ENCODE peak calls at places on chromosome 13, in eight cellular contexts. One of them, this sample, is unnamed.

GRCh38 chr13:49444517-49445395 is 682 bp downstream of the SETDB2 start:
- DNase-seq in NCI-H1092 treated with DMSO at 0.1 percent for 48 hours: no peak
- DNase-seq in naive thymus-derived CD8-positive, alpha-beta T cell: no peak
- DNase-seq in fibroblast of mammary gland: peak
- DNase-seq in neural crest cell: no peak
- DNase-seq in activated CD4-positive, CD25-positive, alpha-beta regulatory T cell: no peak
- DNase-seq in GOT3: no peak
- DNase-seq in T follicular helper cell: peak
- DNase-seq in this sample: no peak

GRCh38 chr13:101452519-101453485 is at the start of gene ITGBL1:
- DNase-seq in GOT3: no peak
- DNase-seq in T follicular helper cell: no peak
- DNase-seq in neural crest cell: no peak
- DNase-seq in activated CD4-positive, CD25-positive, alpha-beta regulatory T cell: no peak
- DNase-seq in NCI-H1092 treated with DMSO at 0.1 percent for 48 hours: no peak
- DNase-seq in naive thymus-derived CD8-positive, alpha-beta T cell: no peak
- DNase-seq in fibroblast of mammary gland: peak
- DNase-seq in this sample: no peak

GRCh38 chr13:51096131-51096530 is 14.9 kb downstream of the C13orf42 start:
- DNase-seq in naive thymus-derived CD8-positive, alpha-beta T cell: no peak
- DNase-seq in T follicular helper cell: no peak
- DNase-seq in activated CD4-positive, CD25-positive, alpha-beta regulatory T cell: no peak
- DNase-seq in GOT3: no peak
- DNase-seq in NCI-H1092 treated with DMSO at 0.1 percent for 48 hours: no peak
- DNase-seq in neural crest cell: no peak
- DNase-seq in fibroblast of mammary gland: no peak
- DNase-seq in this sample: no peak

GRCh38 chr13:98890186-98890585 is 87.7 kb downstream of the DOCK9 start:
- DNase-seq in NCI-H1092 treated with DMSO at 0.1 percent for 48 hours: no peak
- DNase-seq in T follicular helper cell: no peak
- DNase-seq in neural crest cell: no peak
- DNase-seq in naive thymus-derived CD8-positive, alpha-beta T cell: no peak
- DNase-seq in GOT3: peak
- DNase-seq in fibroblast of mammary gland: peak
- DNase-seq in activated CD4-positive, CD25-positive, alpha-beta regulatory T cell: no peak
- DNase-seq in this sample: no peak

GRCh38 chr13:91771229-91771628 is 372.8 kb downstream of the GPC5 start:
- DNase-seq in fibroblast of mammary gland: no peak
- DNase-seq in neural crest cell: no peak
- DNase-seq in naive thymus-derived CD8-positive, alpha-beta T cell: no peak
- DNase-seq in T follicular helper cell: no peak
- DNase-seq in activated CD4-positive, CD25-positive, alpha-beta regulatory T cell: no peak
- DNase-seq in NCI-H1092 treated with DMSO at 0.1 percent for 48 hours: no peak
- DNase-seq in GOT3: no peak
- DNase-seq in this sample: no peak

GRCh38 chr13:110158201-110158600 is 148.8 kb downstream of the COL4A1 start:
- DNase-seq in fibroblast of mammary gland: no peak
- DNase-seq in NCI-H1092 treated with DMSO at 0.1 percent for 48 hours: no peak
- DNase-seq in neural crest cell: no peak
- DNase-seq in T follicular helper cell: no peak
- DNase-seq in activated CD4-positive, CD25-positive, alpha-beta regulatory T cell: no peak
- DNase-seq in GOT3: no peak
- DNase-seq in naive thymus-derived CD8-positive, alpha-beta T cell: no peak
- DNase-seq in this sample: no peak

GRCh38 chr13:45242070-45242469 is 41.2 kb upstream of the KCTD4 start:
- DNase-seq in T follicular helper cell: no peak
- DNase-seq in neural crest cell: no peak
- DNase-seq in GOT3: no peak
- DNase-seq in fibroblast of mammary gland: peak
- DNase-seq in activated CD4-positive, CD25-positive, alpha-beta regulatory T cell: no peak
- DNase-seq in naive thymus-derived CD8-positive, alpha-beta T cell: no peak
- DNase-seq in NCI-H1092 treated with DMSO at 0.1 percent for 48 hours: peak
- DNase-seq in this sample: no peak

GRCh38 chr13:21061077-21061945 is at the start of gene LATS2:
- DNase-seq in activated CD4-positive, CD25-positive, alpha-beta regulatory T cell: no peak
- DNase-seq in naive thymus-derived CD8-positive, alpha-beta T cell: peak
- DNase-seq in neural crest cell: peak
- DNase-seq in NCI-H1092 treated with DMSO at 0.1 percent for 48 hours: no peak
- DNase-seq in fibroblast of mammary gland: peak
- DNase-seq in GOT3: peak
- DNase-seq in T follicular helper cell: no peak
- DNase-seq in this sample: no peak

GRCh38 chr13:43326100-43326499 is 302.7 kb downstream of the DNAJC15 start:
- DNase-seq in neural crest cell: no peak
- DNase-seq in T follicular helper cell: no peak
- DNase-seq in fibroblast of mammary gland: no peak
- DNase-seq in activated CD4-positive, CD25-positive, alpha-beta regulatory T cell: no peak
- DNase-seq in naive thymus-derived CD8-positive, alpha-beta T cell: no peak
- DNase-seq in GOT3: no peak
- DNase-seq in NCI-H1092 treated with DMSO at 0.1 percent for 48 hours: no peak
- DNase-seq in this sample: no peak

GRCh38 chr13:86830046-86830445 is 841.1 kb upstream of the SLITRK5 start:
- DNase-seq in neural crest cell: no peak
- DNase-seq in T follicular helper cell: no peak
- DNase-seq in activated CD4-positive, CD25-positive, alpha-beta regulatory T cell: no peak
- DNase-seq in NCI-H1092 treated with DMSO at 0.1 percent for 48 hours: no peak
- DNase-seq in fibroblast of mammary gland: no peak
- DNase-seq in naive thymus-derived CD8-positive, alpha-beta T cell: no peak
- DNase-seq in GOT3: no peak
- DNase-seq in this sample: no peak

GRCh38 chr13:30126903-30127428 is 180.4 kb downstream of the KATNAL1 start:
- DNase-seq in T follicular helper cell: no peak
- DNase-seq in NCI-H1092 treated with DMSO at 0.1 percent for 48 hours: no peak
- DNase-seq in activated CD4-positive, CD25-positive, alpha-beta regulatory T cell: no peak
- DNase-seq in GOT3: no peak
- DNase-seq in fibroblast of mammary gland: peak
- DNase-seq in naive thymus-derived CD8-positive, alpha-beta T cell: no peak
- DNase-seq in neural crest cell: no peak
- DNase-seq in this sample: no peak

GRCh38 chr13:47087841-47088240 is 191.0 kb upstream of the HTR2A start:
- DNase-seq in activated CD4-positive, CD25-positive, alpha-beta regulatory T cell: no peak
- DNase-seq in GOT3: no peak
- DNase-seq in naive thymus-derived CD8-positive, alpha-beta T cell: no peak
- DNase-seq in T follicular helper cell: no peak
- DNase-seq in fibroblast of mammary gland: peak
- DNase-seq in NCI-H1092 treated with DMSO at 0.1 percent for 48 hours: no peak
- DNase-seq in neural crest cell: no peak
- DNase-seq in this sample: no peak

GRCh38 chr13:42656136-42656535 is 82.2 kb downstream of the TNFSF11 start:
- DNase-seq in neural crest cell: no peak
- DNase-seq in T follicular helper cell: no peak
- DNase-seq in naive thymus-derived CD8-positive, alpha-beta T cell: no peak
- DNase-seq in activated CD4-positive, CD25-positive, alpha-beta regulatory T cell: no peak
- DNase-seq in GOT3: no peak
- DNase-seq in NCI-H1092 treated with DMSO at 0.1 percent for 48 hours: no peak
- DNase-seq in fibroblast of mammary gland: no peak
- DNase-seq in this sample: no peak

GRCh38 chr13:82900453-82900852 is 981.8 kb downstream of the SLITRK1 start:
- DNase-seq in NCI-H1092 treated with DMSO at 0.1 percent for 48 hours: no peak
- DNase-seq in GOT3: no peak
- DNase-seq in activated CD4-positive, CD25-positive, alpha-beta regulatory T cell: no peak
- DNase-seq in fibroblast of mammary gland: no peak
- DNase-seq in naive thymus-derived CD8-positive, alpha-beta T cell: no peak
- DNase-seq in T follicular helper cell: no peak
- DNase-seq in neural crest cell: no peak
- DNase-seq in this sample: no peak

GRCh38 chr13:31073859-31074718 is 87.6 kb downstream of the HSPH1 start:
- DNase-seq in NCI-H1092 treated with DMSO at 0.1 percent for 48 hours: no peak
- DNase-seq in fibroblast of mammary gland: peak
- DNase-seq in naive thymus-derived CD8-positive, alpha-beta T cell: no peak
- DNase-seq in activated CD4-positive, CD25-positive, alpha-beta regulatory T cell: peak
- DNase-seq in T follicular helper cell: no peak
- DNase-seq in GOT3: no peak
- DNase-seq in neural crest cell: no peak
- DNase-seq in this sample: no peak

GRCh38 chr13:64239372-64239771 is 2823.7 kb upstream of the PCDH20 start:
- DNase-seq in activated CD4-positive, CD25-positive, alpha-beta regulatory T cell: no peak
- DNase-seq in neural crest cell: no peak
- DNase-seq in fibroblast of mammary gland: peak
- DNase-seq in NCI-H1092 treated with DMSO at 0.1 percent for 48 hours: no peak
- DNase-seq in T follicular helper cell: no peak
- DNase-seq in naive thymus-derived CD8-positive, alpha-beta T cell: no peak
- DNase-seq in GOT3: no peak
- DNase-seq in this sample: no peak

GRCh38 chr13:94454906-94455305 is 24.6 kb downstream of the DCT start:
- DNase-seq in naive thymus-derived CD8-positive, alpha-beta T cell: no peak
- DNase-seq in fibroblast of mammary gland: peak
- DNase-seq in neural crest cell: no peak
- DNase-seq in T follicular helper cell: no peak
- DNase-seq in NCI-H1092 treated with DMSO at 0.1 percent for 48 hours: no peak
- DNase-seq in activated CD4-positive, CD25-positive, alpha-beta regulatory T cell: no peak
- DNase-seq in GOT3: no peak
- DNase-seq in this sample: no peak

GRCh38 chr13:43368003-43368402 is 344.6 kb downstream of the DNAJC15 start:
- DNase-seq in activated CD4-positive, CD25-positive, alpha-beta regulatory T cell: no peak
- DNase-seq in fibroblast of mammary gland: peak
- DNase-seq in T follicular helper cell: no peak
- DNase-seq in GOT3: no peak
- DNase-seq in naive thymus-derived CD8-positive, alpha-beta T cell: no peak
- DNase-seq in NCI-H1092 treated with DMSO at 0.1 percent for 48 hours: no peak
- DNase-seq in neural crest cell: no peak
- DNase-seq in this sample: no peak

GRCh38 chr13:39888865-39889810 is 233.7 kb downstream of the COG6 start:
- DNase-seq in activated CD4-positive, CD25-positive, alpha-beta regulatory T cell: no peak
- DNase-seq in GOT3: no peak
- DNase-seq in naive thymus-derived CD8-positive, alpha-beta T cell: no peak
- DNase-seq in NCI-H1092 treated with DMSO at 0.1 percent for 48 hours: no peak
- DNase-seq in T follicular helper cell: no peak
- DNase-seq in fibroblast of mammary gland: peak
- DNase-seq in neural crest cell: no peak
- DNase-seq in this sample: no peak

GRCh38 chr13:50419466-50419865 is 404.2 kb downstream of the KCNRG start:
- DNase-seq in NCI-H1092 treated with DMSO at 0.1 percent for 48 hours: no peak
- DNase-seq in GOT3: no peak
- DNase-seq in T follicular helper cell: no peak
- DNase-seq in naive thymus-derived CD8-positive, alpha-beta T cell: no peak
- DNase-seq in activated CD4-positive, CD25-positive, alpha-beta regulatory T cell: no peak
- DNase-seq in neural crest cell: no peak
- DNase-seq in fibroblast of mammary gland: no peak
- DNase-seq in this sample: no peak

GRCh38 chr13:31172535-31172934 is 10.8 kb upstream of the HSPH1 start:
- DNase-seq in naive thymus-derived CD8-positive, alpha-beta T cell: no peak
- DNase-seq in NCI-H1092 treated with DMSO at 0.1 percent for 48 hours: no peak
- DNase-seq in neural crest cell: no peak
- DNase-seq in T follicular helper cell: no peak
- DNase-seq in fibroblast of mammary gland: peak
- DNase-seq in GOT3: no peak
- DNase-seq in activated CD4-positive, CD25-positive, alpha-beta regulatory T cell: no peak
- DNase-seq in this sample: no peak

GRCh38 chr13:47539317-47539716 is 461.8 kb downstream of the SUCLA2 start:
- DNase-seq in fibroblast of mammary gland: no peak
- DNase-seq in naive thymus-derived CD8-positive, alpha-beta T cell: no peak
- DNase-seq in GOT3: no peak
- DNase-seq in neural crest cell: no peak
- DNase-seq in NCI-H1092 treated with DMSO at 0.1 percent for 48 hours: no peak
- DNase-seq in activated CD4-positive, CD25-positive, alpha-beta regulatory T cell: no peak
- DNase-seq in T follicular helper cell: no peak
- DNase-seq in this sample: no peak

GRCh38 chr13:53191091-53191490 is 162.5 kb downstream of the OLFM4 start:
- DNase-seq in neural crest cell: no peak
- DNase-seq in NCI-H1092 treated with DMSO at 0.1 percent for 48 hours: no peak
- DNase-seq in naive thymus-derived CD8-positive, alpha-beta T cell: no peak
- DNase-seq in fibroblast of mammary gland: peak
- DNase-seq in GOT3: no peak
- DNase-seq in T follicular helper cell: no peak
- DNase-seq in activated CD4-positive, CD25-positive, alpha-beta regulatory T cell: no peak
- DNase-seq in this sample: no peak

GRCh38 chr13:106569233-106570095 is 1.5 kb upstream of the ARGLU1 start:
- DNase-seq in activated CD4-positive, CD25-positive, alpha-beta regulatory T cell: no peak
- DNase-seq in T follicular helper cell: no peak
- DNase-seq in GOT3: no peak
- DNase-seq in NCI-H1092 treated with DMSO at 0.1 percent for 48 hours: no peak
- DNase-seq in neural crest cell: no peak
- DNase-seq in fibroblast of mammary gland: no peak
- DNase-seq in naive thymus-derived CD8-positive, alpha-beta T cell: no peak
- DNase-seq in this sample: no peak